ENCODE peak calls at places on chromosomes 7 and 10, in six cellular contexts. L is EL, N is non-pigmented ciliary epithelial cell, B is neural crest cell, A is midbrain, S is retinal pigment epithelial cell. O is an unnamed sample.

GRCh38 chr10:102461187-102462054 is 10.1 kb upstream of the C10orf95 start:
- DNase-seq in S (peak), L (peak), A (peak), B (peak), N (no peak), O (peak)

GRCh38 chr10:77862595-77862994 is 64.0 kb downstream of the DLG5 start:
- DNase-seq in L (no peak), A (no peak), N (no peak), B (no peak), S (no peak), O (no peak)

GRCh38 chr7:101602082-101602481 is 27.0 kb downstream of the MYL10 start:
- DNase-seq in L (no peak), B (no peak), A (no peak), N (no peak), S (no peak), O (no peak)

GRCh38 chr10:34116220-34116623 is 698.9 kb downstream of the PARD3 start:
- DNase-seq in A (no peak), B (no peak), N (no peak), L (no peak), S (no peak), O (no peak)

GRCh38 chr10:123044391-123044790 is 35.6 kb downstream of the ACADSB start:
- DNase-seq in A (no peak), B (no peak), N (peak), S (no peak), L (peak), O (no peak)

GRCh38 chr10:83332695-83333094 is 806.6 kb upstream of the GHITM start:
- DNase-seq in N (no peak), A (no peak), S (no peak), B (no peak), L (no peak), O (no peak)

GRCh38 chr7:106369349-106369748 is 84.6 kb upstream of the NAMPT start:
- DNase-seq in S (no peak), L (peak), A (no peak), B (no peak), N (peak), O (no peak)

GRCh38 chr7:30231271-30231670 is 53.1 kb upstream of the ZNRF2 start:
- DNase-seq in S (no peak), A (no peak), B (no peak), N (no peak), L (no peak), O (no peak)

GRCh38 chr10:110488124-110488681 is 9.5 kb upstream of the DUSP5 start:
- DNase-seq in S (no peak), A (no peak), N (no peak), B (no peak), L (peak), O (no peak)

GRCh38 chr10:95864906-95865813 is 42.6 kb upstream of the CC2D2B start:
- DNase-seq in S (peak), A (peak), B (peak), N (peak), L (peak), O (peak)

GRCh38 chr7:141366098-141366621 is 185.1 kb upstream of the AGK start:
- DNase-seq in N (no peak), A (no peak), B (no peak), L (peak), S (no peak), O (no peak)

GRCh38 chr10:7408003-7408493 is 2.8 kb downstream of the SFMBT2 start:
- DNase-seq in A (peak), L (no peak), B (peak), S (no peak), N (no peak), O (peak)

GRCh38 chr10:83657487-83657886 is 481.8 kb upstream of the GHITM start:
- DNase-seq in B (no peak), S (no peak), A (no peak), L (no peak), N (no peak), O (no peak)

GRCh38 chr7:25963733-25964132 is 188.3 kb upstream of the NFE2L3 start:
- DNase-seq in A (no peak), B (no peak), N (no peak), S (no peak), L (no peak), O (no peak)

GRCh38 chr7:105213619-105214018 is 175.1 kb downstream of the SRPK2 start:
- DNase-seq in S (no peak), A (no peak), N (no peak), L (no peak), B (no peak), O (no peak)

GRCh38 chr7:135716677-135717238 is 11.2 kb downstream of the SLC13A4 start:
- DNase-seq in S (peak), A (no peak), B (no peak), L (peak), N (peak), O (no peak)